ENCODE peak calls at places on chromosomes 12 and 14, in five cellular contexts. A is cardiac muscle cell, G is left lung, R is body of pancreas, X is PC-9. Q is an unnamed sample. For H3K36me3, the result is how much of the 10 kb centered on the place peaks cover.

GRCh38 chr14:75628816-75629215 is 31.9 kb downstream of the ERG28 start:
- DNase-seq in A (no peak), G (no peak), R (no peak), X (no peak), Q (no peak)

GRCh38 chr12:46825526-46826414 is at the start of gene SLC38A4:
- DNase-seq in A (peak), G (no peak), R (peak), X (no peak), Q (peak)

GRCh38 chr12:123069436-123070266 is 81.2 kb downstream of the PITPNM2 start:
- DNase-seq in A (no peak), G (no peak), R (peak), X (no peak), Q (no peak)

GRCh38 chr12:109768901-109769670 is 55.5 kb downstream of the FAM222A start:
- DNase-seq in A (no peak), G (no peak), R (no peak), X (no peak), Q (peak)

GRCh38 chr12:26319511-26319910 is 124.1 kb downstream of the SSPN start:
- DNase-seq in A (no peak), G (no peak), R (peak), X (peak), Q (no peak)

GRCh38 chr12:122480753-122481152 is 20.0 kb downstream of the ZCCHC8 start:
- DNase-seq in A (no peak), G (no peak), R (no peak), X (no peak), Q (no peak)

GRCh38 chr14:69719501-69719951 is 47.4 kb upstream of the SRSF5 start:
- DNase-seq in A (no peak), G (no peak), R (peak), X (no peak), Q (no peak)

GRCh38 chr14:85883971-85884370 is 354.0 kb downstream of the FLRT2 start:
- DNase-seq in A (no peak), G (no peak), R (no peak), X (no peak), Q (no peak)

GRCh38 chr14:68659021-68659931 is 133.6 kb downstream of the ZFP36L1 start:
- DNase-seq in A (no peak), G (no peak), R (no peak), X (no peak), Q (peak)

GRCh38 chr14:104224516-104225281 is 86.3 kb downstream of the KIF26A start:
- DNase-seq in A (peak), G (no peak), R (peak), X (no peak), Q (no peak)

DNA sequence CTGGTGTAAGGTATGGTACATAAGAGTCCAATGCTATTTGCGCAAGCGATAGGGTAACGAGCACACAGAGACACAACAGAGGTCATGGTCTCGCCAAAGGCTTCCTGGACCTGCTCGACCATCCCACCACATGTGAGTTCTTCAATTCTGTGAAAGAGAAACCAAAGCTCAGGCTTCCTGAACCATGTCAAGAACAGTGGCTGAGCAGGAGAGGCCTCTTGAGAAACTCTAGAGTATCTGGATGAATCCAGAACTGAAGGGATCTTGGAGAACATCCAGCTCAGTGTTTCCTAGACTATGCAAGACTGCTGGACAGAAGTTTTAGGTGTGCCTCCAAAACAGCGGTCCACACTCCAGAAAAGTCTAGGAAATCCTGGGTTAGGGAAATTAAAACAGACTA is 114.5 kb downstream of the TRAFD1 start:
- DNase-seq in A (no peak), G (no peak), R (no peak), X (no peak), Q (no peak)
- H3K36me3 ChIP-seq in A (half or more), G (under half), R (under half), X (under half), Q (under half)

DNA sequence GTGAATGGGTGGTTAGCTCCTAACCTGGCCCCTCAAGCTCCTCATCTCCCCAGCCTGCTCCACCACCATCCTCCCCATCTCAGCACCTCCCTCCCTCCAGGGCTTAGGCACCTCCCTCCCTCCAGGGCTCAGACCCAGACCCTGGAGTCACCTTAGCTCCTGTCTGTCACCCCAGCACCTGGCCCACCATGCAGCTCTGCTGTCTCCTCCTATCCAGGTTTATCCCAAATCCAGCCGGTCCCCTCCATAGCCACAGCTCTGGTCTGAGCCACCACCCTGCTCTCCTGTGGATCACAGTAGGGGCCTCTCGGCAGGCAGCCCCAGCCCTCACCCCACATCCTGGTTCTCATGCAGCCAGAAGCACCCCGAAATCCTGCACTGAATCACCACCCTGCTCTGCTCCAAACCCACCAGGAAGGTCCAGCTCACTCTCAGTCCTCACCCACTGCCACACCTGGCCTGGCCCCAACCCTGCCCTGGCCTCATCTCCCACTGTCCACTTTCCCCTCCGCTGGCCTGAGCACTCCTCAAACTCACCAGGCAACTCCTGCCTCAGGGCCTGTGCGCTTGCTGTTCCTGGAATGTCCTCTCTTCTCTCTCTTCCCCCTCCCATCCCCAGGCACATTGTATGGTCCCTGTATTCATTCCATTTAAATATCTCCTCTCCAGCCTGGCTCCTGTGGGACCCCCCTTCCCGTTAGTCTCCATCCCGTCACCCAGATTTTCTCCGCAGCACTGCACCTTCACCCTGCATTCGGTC is 62.6 kb downstream of the DIO3 start:
- DNase-seq in A (no peak), G (no peak), R (no peak), X (no peak), Q (no peak)
- TF ChIP-seq CTCF in A (no peak), G (no peak), R (no peak), X (no peak), Q (no peak)

GRCh38 chr12:84803661-84804060 is 108.9 kb downstream of the SLC6A15 start:
- DNase-seq in A (no peak), G (no peak), R (no peak), X (no peak), Q (no peak)
- H3K4me3 ChIP-seq in A (no peak), G (no peak), R (no peak), X (no peak), Q (no peak)

DNA sequence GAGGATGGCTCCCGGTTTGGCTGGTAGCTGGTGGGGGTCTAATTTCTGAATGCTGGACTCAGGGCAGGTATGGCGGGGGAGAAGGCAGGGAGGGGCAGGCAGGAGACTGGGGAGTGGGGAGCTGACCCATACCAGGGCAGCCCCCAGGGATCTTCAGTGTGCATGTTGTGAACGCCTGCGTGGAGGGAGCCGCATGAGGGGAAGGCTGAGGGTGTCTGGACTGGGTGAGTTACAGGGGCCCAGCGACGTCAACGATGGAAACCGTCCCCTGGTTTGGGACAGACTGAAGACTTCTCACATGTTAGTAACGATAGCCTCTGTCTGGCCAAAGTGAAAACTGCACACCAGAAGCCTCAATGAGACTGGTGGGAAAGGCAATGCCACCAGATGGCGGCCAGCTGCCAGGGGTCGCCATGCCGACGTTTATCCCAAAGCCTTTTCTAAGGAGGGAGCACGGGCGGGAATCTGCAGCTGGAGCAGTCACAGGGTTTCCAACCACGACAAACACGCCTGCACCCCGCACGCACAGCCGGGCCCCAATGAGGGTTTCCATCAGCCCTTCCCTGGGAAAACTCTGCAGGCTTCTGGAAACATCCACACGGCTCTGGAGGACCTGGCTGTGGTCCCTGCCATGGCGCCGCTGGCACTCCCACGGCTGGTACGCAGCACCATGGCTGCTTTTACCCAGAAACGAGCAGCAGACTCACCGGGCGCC is 14.0 kb downstream of the PGAM5 start:
- DNase-seq in A (no peak), G (no peak), R (no peak), X (no peak), Q (no peak)
- H3K36me3 ChIP-seq in A (half or more), G (under half), R (under half), X (under half), Q (under half)

DNA sequence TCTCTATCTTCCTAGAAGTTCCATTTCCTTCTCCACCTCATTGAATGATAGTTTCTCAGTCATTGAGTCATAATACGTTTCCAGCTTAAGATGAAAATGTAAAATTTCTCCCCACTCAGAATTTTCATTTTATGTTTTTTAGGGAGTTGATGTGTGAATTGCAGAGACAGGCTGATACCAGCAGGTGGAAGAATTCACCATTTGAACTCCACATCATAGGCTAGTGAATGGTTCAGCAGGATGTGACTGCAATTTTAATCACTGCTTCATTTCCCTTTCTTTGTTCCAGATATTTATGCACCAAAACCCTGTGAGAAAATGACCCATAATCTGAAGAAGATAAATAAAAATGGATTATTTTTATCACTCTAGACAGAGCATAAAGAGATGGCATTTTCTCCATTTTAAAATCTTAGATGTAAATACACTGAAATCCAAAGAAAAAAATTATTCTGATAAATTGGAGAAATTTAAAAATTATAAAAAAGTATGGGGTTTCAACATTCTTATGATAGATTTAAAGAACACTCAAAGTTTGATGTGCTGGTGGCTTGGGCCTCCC is 10.6 kb upstream of the PYGL start:
- DNase-seq in A (peak), G (no peak), R (no peak), X (peak), Q (peak)
- TF ChIP-seq CTCF in A (peak), G (peak), R (peak), X (peak), Q (peak)

GRCh38 chr14:23167006-23167847 is 16.2 kb downstream of the SLC7A8 start:
- DNase-seq in A (no peak), G (no peak), R (no peak), X (no peak), Q (no peak)
- H3K4me3 ChIP-seq in A (no peak), G (no peak), R (no peak), X (no peak), Q (no peak)

GRCh38 chr12:78519422-78519821 is 345.2 kb upstream of the SYT1 start:
- DNase-seq in A (no peak), G (no peak), R (no peak), X (no peak), Q (no peak)
- H3K36me3 ChIP-seq in A (under half), G (under half), R (under half), X (under half), Q (under half)

DNA sequence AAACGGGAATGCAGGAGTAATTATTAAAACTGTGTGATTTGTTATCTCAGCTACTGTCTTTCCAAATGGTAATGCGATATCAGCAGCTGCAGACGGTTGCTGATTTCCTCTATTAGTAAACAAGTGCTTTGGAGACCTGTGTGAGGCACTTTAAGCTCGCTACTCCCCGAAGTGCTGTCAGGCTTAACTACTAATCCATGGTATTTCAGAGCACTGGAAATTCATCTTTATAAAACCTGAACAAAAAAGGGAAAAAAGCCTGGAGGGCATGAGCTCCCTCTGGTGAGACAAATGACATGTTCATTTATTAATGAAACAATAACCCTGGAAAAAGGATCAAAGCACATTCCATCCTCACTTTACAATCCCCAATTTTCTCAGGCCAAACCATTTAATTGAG is 143.6 kb upstream of the OTX2 start:
- DNase-seq in A (no peak), G (no peak), R (no peak), X (no peak), Q (no peak)
- TF ChIP-seq CTCF in A (no peak), G (no peak), R (no peak), X (no peak), Q (no peak)

DNA sequence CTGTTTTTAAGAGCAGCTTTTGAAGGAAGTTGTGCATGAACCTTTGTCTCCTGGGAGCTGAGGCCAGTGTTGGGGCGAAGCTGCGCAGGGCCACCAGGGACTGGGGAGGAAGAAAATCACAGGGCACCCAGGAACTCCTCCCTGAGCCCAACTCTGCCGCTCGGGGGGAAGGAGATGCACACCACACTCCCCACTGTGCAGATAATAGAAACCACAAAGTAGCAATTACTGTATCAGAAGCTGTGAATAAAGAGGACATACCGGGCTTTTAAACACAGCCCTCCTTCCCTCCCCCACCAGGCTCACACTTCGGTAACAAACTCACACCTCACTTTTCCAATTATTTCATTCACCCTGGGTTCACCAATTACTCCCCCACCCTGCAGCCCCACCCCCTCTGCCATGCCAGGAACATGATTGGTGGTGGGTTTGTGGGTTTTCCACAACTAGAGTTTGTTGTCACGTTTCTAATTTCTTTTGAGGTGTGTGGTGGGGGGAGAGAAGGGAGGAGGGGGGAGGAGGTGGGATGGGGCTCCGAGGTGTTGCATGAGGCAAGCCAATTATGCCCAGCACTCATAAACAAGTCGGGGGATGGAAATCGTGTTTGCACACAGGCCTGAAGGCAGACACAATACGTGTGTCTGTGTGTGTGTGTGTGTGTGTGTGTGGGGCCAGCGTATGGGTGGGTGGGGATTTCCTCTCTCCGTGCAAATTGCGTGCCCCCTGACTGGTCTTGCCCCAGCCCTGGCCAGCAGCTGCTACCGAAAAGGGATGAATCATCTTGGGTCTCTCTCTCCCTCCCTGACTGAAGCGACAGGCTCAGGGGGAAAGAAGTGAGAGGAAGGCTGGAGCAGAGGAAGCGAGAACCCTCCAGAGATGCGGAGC is 103.3 kb downstream of the RBM19 start:
- DNase-seq in A (no peak), G (no peak), R (no peak), X (no peak), Q (no peak)
- H3K4me3 ChIP-seq in A (no peak), G (no peak), R (no peak), X (no peak), Q (no peak)

Q was measured in Caco-2.